ENCODE peak calls at places on chromosomes 16 and 17, in four cellular contexts. Y is T-helper 9 cell, Z is hepatic stellate cell, A is ACHN. C is an unnamed sample.
A peak's percentile ranks its signal among the peaks of the same experiment; 100 is the strongest.

GRCh38 chr17:27612160-27612767 is 18.7 kb upstream of the LGALS9 start:
- DNase-seq in Y (no peak), Z (no peak), A (no peak), C (no peak)

GRCh38 chr16:86303787-86304685 is 206.3 kb upstream of the FOXF1 start:
- DNase-seq in Y (no peak), Z (peak; percentile 43), A (no peak), C (peak; percentile 17)

GRCh38 chr17:10177921-10178788 is 20.3 kb downstream of the GAS7 start:
- DNase-seq in Y (no peak), Z (no peak), A (no peak), C (no peak)

GRCh38 chr17:17152385-17152784 is 53.7 kb downstream of the PLD6 start:
- DNase-seq in Y (no peak), Z (peak; percentile 26), A (peak; percentile 61), C (peak; percentile 28)

GRCh38 chr16:87740909-87741424 is 24.8 kb downstream of the KLHDC4 start:
- DNase-seq in Y (no peak), Z (no peak), A (no peak), C (no peak)

GRCh38 chr17:7216242-7217112 is 3.2 kb downstream of the DLG4 start:
- DNase-seq in Y (no peak), Z (no peak), A (no peak), C (no peak)

GRCh38 chr16:80968386-80969113 is 38.1 kb downstream of the CMC2 start:
- DNase-seq in Y (no peak), Z (peak; percentile 16), A (peak; percentile 95), C (peak; percentile 22)

GRCh38 chr17:80921159-80921558 is 70.5 kb upstream of the CHMP6 start:
- DNase-seq in Y (no peak), Z (no peak), A (no peak), C (no peak)

C was measured in dermis blood vessel endothelial cell.